ENCODE peak calls at places on chromosome 16, in nine cellular contexts. M, B, D, Y, S, V, J, C and Z are unnamed samples.

GRCh38 chr16:50677351-50677750 is 3.8 kb downstream of the SNX20 start:
- DNase-seq in M (no peak), B (no peak), D (no peak), Y (no peak), S (no peak), V (no peak), J (peak), C (no peak), Z (no peak)

GRCh38 chr16:85539629-85540291 is 73.4 kb upstream of the GSE1 start:
- DNase-seq in M (no peak), B (no peak), D (no peak), Y (no peak), S (no peak), V (no peak), J (no peak), C (no peak), Z (no peak)

GRCh38 chr16:56847173-56847948 is 17.6 kb upstream of the SLC12A3 start:
- DNase-seq in M (no peak), B (no peak), D (no peak), Y (no peak), S (no peak), V (no peak), J (peak), C (no peak), Z (peak)

GRCh38 chr16:2420035-2420434 is 9.2 kb upstream of the CCNF start:
- DNase-seq in M (no peak), B (no peak), D (no peak), Y (no peak), S (no peak), V (peak), J (no peak), C (no peak), Z (no peak)

GRCh38 chr16:634996-635395 is 1.1 kb downstream of the METTL26 start:
- DNase-seq in M (no peak), B (no peak), D (no peak), Y (no peak), S (no peak), V (no peak), J (no peak), C (no peak), Z (no peak)

GRCh38 chr16:85613609-85614337 is 651 bp downstream of the GSE1 start:
- DNase-seq in M (peak), B (peak), D (peak), Y (peak), S (no peak), V (no peak), J (peak), C (no peak), Z (peak)

GRCh38 chr16:21167929-21168602 is 9.6 kb downstream of the LDAF1 start:
- DNase-seq in M (no peak), B (no peak), D (no peak), Y (no peak), S (no peak), V (no peak), J (no peak), C (no peak), Z (no peak)

GRCh38 chr16:54928016-54928356 is 2.7 kb upstream of the IRX5 start:
- DNase-seq in M (peak), B (no peak), D (no peak), Y (no peak), S (no peak), V (no peak), J (no peak), C (no peak), Z (peak)

GRCh38 chr16:66798162-66798561 is 3.2 kb downstream of the TERB1 start:
- DNase-seq in M (no peak), B (no peak), D (no peak), Y (no peak), S (no peak), V (peak), J (no peak), C (no peak), Z (peak)

GRCh38 chr16:64174327-64174726 is 947.5 kb downstream of the CDH11 start:
- DNase-seq in M (no peak), B (no peak), D (no peak), Y (no peak), S (no peak), V (peak), J (no peak), C (no peak), Z (no peak)

GRCh38 chr16:70476272-70477020 is 22.1 kb downstream of the FCSK start:
- DNase-seq in M (no peak), B (peak), D (no peak), Y (no peak), S (peak), V (peak), J (no peak), C (no peak), Z (peak)

GRCh38 chr16:12539185-12539929 is 264.3 kb downstream of the CPPED1 start:
- DNase-seq in M (no peak), B (no peak), D (no peak), Y (no peak), S (no peak), V (peak), J (no peak), C (no peak), Z (peak)

GRCh38 chr16:67460961-67461360 is 20.0 kb downstream of the ATP6V0D1 start:
- DNase-seq in M (no peak), B (no peak), D (no peak), Y (no peak), S (no peak), V (no peak), J (no peak), C (no peak), Z (no peak)

GRCh38 chr16:77213542-77214108 is 14.4 kb downstream of the SYCE1L start:
- DNase-seq in M (no peak), B (peak), D (no peak), Y (no peak), S (no peak), V (peak), J (no peak), C (no peak), Z (peak)

GRCh38 chr16:19014456-19014855 is 30.7 kb downstream of the TMC7 start:
- DNase-seq in M (no peak), B (no peak), D (no peak), Y (no peak), S (no peak), V (no peak), J (no peak), C (no peak), Z (no peak)

GRCh38 chr16:10552998-10553491 is 27.4 kb downstream of the EMP2 start:
- DNase-seq in M (peak), B (no peak), D (peak), Y (peak), S (peak), V (no peak), J (peak), C (no peak), Z (no peak)

GRCh38 chr16:67605641-67606040 is 39.3 kb upstream of the CARMIL2 start:
- DNase-seq in M (no peak), B (no peak), D (no peak), Y (no peak), S (no peak), V (no peak), J (no peak), C (no peak), Z (no peak)

GRCh38 chr16:18055411-18055916 is 281.1 kb downstream of the NPIPA8 start:
- DNase-seq in M (no peak), B (no peak), D (no peak), Y (no peak), S (no peak), V (no peak), J (no peak), C (no peak), Z (no peak)

GRCh38 chr16:16095646-16096045 is 127.6 kb downstream of the ABCC6 start:
- DNase-seq in M (no peak), B (no peak), D (no peak), Y (no peak), S (no peak), V (peak), J (no peak), C (no peak), Z (no peak)